ENCODE peak calls at places on chromosomes 6 and 20, in five cellular contexts. One of them, this sample, is unnamed.

GRCh38 chr6:31701666-31702420 is 1.3 kb downstream of the ABHD16A start:
- DNase-seq in transverse colon: no peak
- DNase-seq in upper lobe of left lung: no peak
- DNase-seq in H1: no peak
- DNase-seq in stomach: no peak
- DNase-seq in this sample: no peak

GRCh38 chr6:166527849-166528248 is 58.6 kb downstream of the RAMACL start:
- DNase-seq in transverse colon: no peak
- DNase-seq in H1: no peak
- DNase-seq in stomach: no peak
- DNase-seq in upper lobe of left lung: no peak
- DNase-seq in this sample: no peak

GRCh38 chr20:22465622-22466446 is 118.5 kb downstream of the FOXA2 start:
- DNase-seq in upper lobe of left lung: no peak
- DNase-seq in H1: no peak
- DNase-seq in transverse colon: no peak
- DNase-seq in stomach: peak
- DNase-seq in this sample: no peak

GRCh38 chr6:2565499-2565898 is 185.2 kb downstream of the MYLK4 start:
- DNase-seq in stomach: no peak
- DNase-seq in transverse colon: no peak
- DNase-seq in H1: no peak
- DNase-seq in upper lobe of left lung: no peak
- DNase-seq in this sample: no peak

GRCh38 chr6:145352382-145353080 is 382.8 kb downstream of the EPM2A start:
- DNase-seq in upper lobe of left lung: no peak
- DNase-seq in H1: no peak
- DNase-seq in transverse colon: no peak
- DNase-seq in stomach: no peak
- DNase-seq in this sample: no peak

GRCh38 chr20:7094438-7094997 is 327.0 kb downstream of the BMP2 start:
- DNase-seq in transverse colon: peak
- DNase-seq in stomach: no peak
- DNase-seq in H1: no peak
- DNase-seq in upper lobe of left lung: peak
- DNase-seq in this sample: no peak

GRCh38 chr6:154548130-154548830 is 37.8 kb upstream of the CNKSR3 start:
- DNase-seq in transverse colon: no peak
- DNase-seq in upper lobe of left lung: peak
- DNase-seq in stomach: peak
- DNase-seq in H1: no peak
- DNase-seq in this sample: no peak

GRCh38 chr6:130282234-130282995 is 59.7 kb upstream of the SAMD3 start:
- DNase-seq in transverse colon: no peak
- DNase-seq in stomach: no peak
- DNase-seq in upper lobe of left lung: no peak
- DNase-seq in H1: no peak
- DNase-seq in this sample: no peak

GRCh38 chr6:163641706-163642105 is 227.2 kb downstream of the QKI start:
- DNase-seq in H1: no peak
- DNase-seq in upper lobe of left lung: no peak
- DNase-seq in stomach: no peak
- DNase-seq in transverse colon: no peak
- DNase-seq in this sample: no peak

GRCh38 chr6:16947461-16948159 is 154.2 kb upstream of the STMND1 start:
- DNase-seq in stomach: no peak
- DNase-seq in transverse colon: no peak
- DNase-seq in upper lobe of left lung: peak
- DNase-seq in H1: peak
- DNase-seq in this sample: peak

GRCh38 chr6:118372413-118372812 is 175.7 kb upstream of the PLN start:
- DNase-seq in H1: no peak
- DNase-seq in upper lobe of left lung: no peak
- DNase-seq in stomach: no peak
- DNase-seq in transverse colon: no peak
- DNase-seq in this sample: no peak

GRCh38 chr20:41617059-41617921 is 887 bp downstream of the CHD6 start:
- DNase-seq in stomach: no peak
- DNase-seq in upper lobe of left lung: peak
- DNase-seq in H1: no peak
- DNase-seq in transverse colon: peak
- DNase-seq in this sample: peak

GRCh38 chr20:41618807-41619294 is 674 bp upstream of the CHD6 start:
- DNase-seq in upper lobe of left lung: peak
- DNase-seq in stomach: peak
- DNase-seq in transverse colon: no peak
- DNase-seq in H1: no peak
- DNase-seq in this sample: no peak

GRCh38 chr20:41619360-41620115 is 1.4 kb upstream of the CHD6 start:
- DNase-seq in stomach: no peak
- DNase-seq in transverse colon: no peak
- DNase-seq in upper lobe of left lung: no peak
- DNase-seq in H1: no peak
- DNase-seq in this sample: no peak

GRCh38 chr20:41616228-41616627 is 1.9 kb downstream of the CHD6 start:
- DNase-seq in upper lobe of left lung: no peak
- DNase-seq in stomach: no peak
- DNase-seq in transverse colon: no peak
- DNase-seq in H1: no peak
- DNase-seq in this sample: no peak

DNA sequence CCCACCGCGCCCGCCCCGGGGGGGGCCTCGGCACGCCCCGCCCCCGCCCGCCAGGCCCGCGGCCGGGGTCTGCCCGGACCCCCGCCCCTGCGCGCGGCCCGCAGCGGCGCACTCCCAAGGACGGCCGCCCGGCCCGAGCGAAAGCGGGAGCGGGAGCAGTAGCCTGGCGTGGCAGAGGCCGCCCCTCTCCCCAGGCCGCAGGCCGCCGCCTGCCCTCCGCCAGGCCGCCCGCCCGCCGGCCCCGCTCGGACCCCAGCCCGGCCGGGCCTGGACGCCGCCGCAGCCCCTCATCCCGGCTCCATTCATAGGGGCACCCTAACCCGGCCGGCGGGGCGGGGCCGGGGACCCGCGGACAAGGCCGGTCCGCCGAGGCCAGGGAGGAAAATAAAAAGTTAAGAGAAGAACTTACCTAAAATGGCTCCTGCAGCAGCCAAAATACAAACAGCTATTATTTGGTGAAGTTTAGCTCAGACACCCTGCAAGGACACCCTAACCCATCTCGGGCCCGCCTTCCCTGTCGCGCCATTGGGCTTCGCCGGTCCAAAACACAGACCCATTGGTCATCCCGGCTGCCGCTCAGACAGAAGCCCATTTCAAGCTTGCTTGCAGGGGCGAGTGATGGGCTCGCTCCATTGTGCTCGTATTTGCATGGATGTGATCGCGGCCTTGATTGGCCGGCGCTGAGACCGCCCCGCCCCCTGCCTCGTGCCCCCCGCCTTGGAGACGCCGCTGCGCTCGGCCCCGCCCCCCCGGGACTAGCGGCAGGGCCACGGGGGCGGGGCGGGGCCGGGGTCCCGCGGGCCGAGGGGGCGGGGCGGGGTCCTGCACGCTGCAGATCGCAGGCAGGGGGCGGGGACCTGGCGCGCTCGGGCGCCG is at the start of gene CHD6:
- DNase-seq in transverse colon: peak
- DNase-seq in H1: peak
- DNase-seq in stomach: peak
- DNase-seq in upper lobe of left lung: peak
- DNase-seq in this sample: peak
- TF ChIP-seq POLR2A in transverse colon: peak
- TF ChIP-seq POLR2A in H1: peak
- TF ChIP-seq POLR2A in stomach: no peak
- TF ChIP-seq POLR2A in upper lobe of left lung: peak
- TF ChIP-seq POLR2A in this sample: no peak

GRCh38 chr6:147161974-147162495 is 42.2 kb upstream of the STXBP5 start:
- DNase-seq in upper lobe of left lung: no peak
- DNase-seq in H1: no peak
- DNase-seq in stomach: no peak
- DNase-seq in transverse colon: peak
- DNase-seq in this sample: no peak
- TF ChIP-seq EP300 in upper lobe of left lung: no peak
- TF ChIP-seq EP300 in H1: no peak
- TF ChIP-seq EP300 in stomach: no peak
- TF ChIP-seq EP300 in transverse colon: no peak
- TF ChIP-seq EP300 in this sample: no peak

GRCh38 chr20:1945134-1945618 is 48.7 kb downstream of the PDYN start:
- DNase-seq in upper lobe of left lung: peak
- DNase-seq in transverse colon: peak
- DNase-seq in stomach: peak
- DNase-seq in H1: no peak
- DNase-seq in this sample: peak
- TF ChIP-seq POLR2A in upper lobe of left lung: peak
- TF ChIP-seq POLR2A in transverse colon: no peak
- TF ChIP-seq POLR2A in stomach: no peak
- TF ChIP-seq POLR2A in H1: no peak
- TF ChIP-seq POLR2A in this sample: no peak

GRCh38 chr6:7106215-7106751 is 1.5 kb upstream of the RREB1 start:
- DNase-seq in stomach: no peak
- DNase-seq in H1: no peak
- DNase-seq in transverse colon: no peak
- DNase-seq in upper lobe of left lung: no peak
- DNase-seq in this sample: no peak

GRCh38 chr6:7106752-7107577 is 796 bp upstream of the RREB1 start:
- DNase-seq in transverse colon: peak
- DNase-seq in H1: no peak
- DNase-seq in upper lobe of left lung: peak
- DNase-seq in stomach: no peak
- DNase-seq in this sample: peak

GRCh38 chr6:7108964-7109836 is 1.4 kb downstream of the RREB1 start:
- DNase-seq in transverse colon: peak
- DNase-seq in upper lobe of left lung: peak
- DNase-seq in H1: no peak
- DNase-seq in stomach: peak
- DNase-seq in this sample: peak

GRCh38 chr6:7108196-7108963 is 619 bp downstream of the RREB1 start:
- DNase-seq in stomach: peak
- DNase-seq in upper lobe of left lung: peak
- DNase-seq in H1: no peak
- DNase-seq in transverse colon: peak
- DNase-seq in this sample: peak

GRCh38 chr6:7107578-7108195 is at the start of gene RREB1:
- DNase-seq in stomach: peak
- DNase-seq in upper lobe of left lung: peak
- DNase-seq in transverse colon: peak
- DNase-seq in H1: no peak
- DNase-seq in this sample: peak
- TF ChIP-seq EP300 in stomach: no peak
- TF ChIP-seq EP300 in upper lobe of left lung: no peak
- TF ChIP-seq EP300 in transverse colon: no peak
- TF ChIP-seq EP300 in H1: no peak
- TF ChIP-seq EP300 in this sample: no peak

GRCh38 chr20:64057628-64058498 is 5.1 kb upstream of the TCEA2 start:
- DNase-seq in stomach: peak
- DNase-seq in upper lobe of left lung: peak
- DNase-seq in transverse colon: peak
- DNase-seq in H1: no peak
- DNase-seq in this sample: peak
- TF ChIP-seq POLR2A in stomach: no peak
- TF ChIP-seq POLR2A in upper lobe of left lung: no peak
- TF ChIP-seq POLR2A in transverse colon: no peak
- TF ChIP-seq POLR2A in H1: no peak
- TF ChIP-seq POLR2A in this sample: no peak

DNA sequence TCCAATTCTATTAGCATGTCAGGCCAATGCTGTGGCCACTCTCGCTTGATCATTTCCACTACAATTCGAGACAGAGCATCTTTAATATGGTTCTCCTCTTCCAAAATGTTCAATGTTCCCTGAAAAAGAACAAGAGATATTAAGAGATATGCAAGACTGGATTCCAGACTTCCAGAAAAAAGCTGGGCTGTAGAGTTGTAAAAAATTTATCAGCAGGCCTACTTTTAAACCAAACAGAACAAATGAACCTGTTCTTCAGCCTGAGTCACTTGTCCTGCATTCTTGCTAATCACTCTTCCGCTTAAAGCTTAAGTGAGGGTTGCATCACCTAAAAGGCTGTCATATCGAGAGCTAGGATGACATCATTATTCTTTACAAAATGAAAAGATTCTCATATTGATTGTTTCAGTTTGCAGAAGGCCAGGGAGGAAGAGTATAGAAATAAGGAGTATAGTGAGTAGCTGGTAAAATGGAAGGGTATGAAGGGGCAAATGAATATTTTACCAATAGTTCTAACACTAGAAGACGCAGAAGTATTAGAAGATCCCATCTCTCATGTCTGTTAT is 4.9 kb downstream of the XPO5 start:
- DNase-seq in stomach: no peak
- DNase-seq in transverse colon: no peak
- DNase-seq in upper lobe of left lung: no peak
- DNase-seq in H1: no peak
- DNase-seq in this sample: no peak
- TF ChIP-seq EP300 in stomach: no peak
- TF ChIP-seq EP300 in transverse colon: no peak
- TF ChIP-seq EP300 in upper lobe of left lung: no peak
- TF ChIP-seq EP300 in H1: no peak
- TF ChIP-seq EP300 in this sample: no peak

This sample was measured in sigmoid colon.